ENCODE peak calls at places on chromosomes 5 and 9, in seven cellular contexts. Y, H, L, S, F, E and D are unnamed samples.
A peak's percentile ranks its signal among the peaks of the same experiment; 100 is the strongest.

GRCh38 chr5:56457887-56458451 is 224.8 kb upstream of the ANKRD55 start:
- DNase-seq in S (no peak), Y (no peak), F (no peak), E (no peak), H (no peak), L (no peak), D (no peak)

GRCh38 chr5:59496524-59497134 is 396.9 kb downstream of the PDE4D start:
- DNase-seq in Y (no peak), L (peak; percentile 39), H (no peak), E (peak; percentile 77), S (peak; percentile 49), F (peak; percentile 7), D (peak; percentile 40)

GRCh38 chr9:81431662-81432061 is 257.7 kb downstream of the TLE1 start:
- DNase-seq in S (no peak), H (no peak), F (no peak), E (no peak), Y (no peak), L (peak; percentile 88), D (no peak)

GRCh38 chr9:101399641-101399965 is 952 bp downstream of the ZNF189 start:
- DNase-seq in E (no peak), Y (no peak), S (no peak), L (peak; percentile 8), F (no peak), H (no peak), D (no peak)

GRCh38 chr9:95447660-95448420 is 68.9 kb downstream of the PTCH1 start:
- DNase-seq in L (no peak), F (no peak), S (no peak), H (no peak), Y (no peak), E (peak; percentile 76), D (no peak)

GRCh38 chr5:149635394-149635793 is 54.1 kb downstream of the ARHGEF37 start:
- DNase-seq in F (no peak), H (no peak), L (peak; percentile 69), E (no peak), Y (no peak), S (peak; percentile 97), D (no peak)

GRCh38 chr5:174337276-174338203 is 292.0 kb downstream of the NSG2 start:
- DNase-seq in Y (no peak), L (no peak), F (no peak), E (peak; percentile 91), H (no peak), S (no peak), D (peak; percentile 86)

GRCh38 chr9:113155911-113156559 is 5.2 kb downstream of the SLC31A2 start:
- DNase-seq in H (no peak), L (no peak), F (no peak), S (no peak), Y (no peak), E (no peak), D (no peak)

GRCh38 chr9:136725612-136726011 is 13.2 kb downstream of the DIPK1B start:
- DNase-seq in E (no peak), L (peak; percentile 75), S (peak; percentile 92), H (no peak), Y (no peak), F (no peak), D (no peak)

GRCh38 chr5:132052520-132052919 is 7.9 kb upstream of the IL3 start:
- DNase-seq in H (no peak), L (no peak), F (no peak), S (no peak), Y (no peak), E (no peak), D (no peak)

GRCh38 chr9:26658476-26658875 is 234.1 kb downstream of the CAAP1 start:
- DNase-seq in H (no peak), E (no peak), F (no peak), L (no peak), Y (no peak), S (no peak), D (no peak)

GRCh38 chr9:19085295-19085694 is 17.4 kb downstream of the HAUS6 start:
- DNase-seq in S (peak; percentile 37), L (peak; percentile 18), H (peak; percentile 64), F (no peak), E (peak; percentile 59), Y (no peak), D (no peak)

GRCh38 chr9:115157245-115157674 is 39.3 kb upstream of the TNC start:
- DNase-seq in E (peak; percentile 81), Y (no peak), S (peak; percentile 87), L (peak; percentile 87), F (no peak), H (peak; percentile 63), D (peak; percentile 38)

GRCh38 chr5:127042593-127042992 is 12.2 kb upstream of the MARCHF3 start:
- DNase-seq in E (peak; percentile 11), Y (no peak), H (peak; percentile 9), F (no peak), S (no peak), L (peak; percentile 61), D (no peak)

GRCh38 chr5:92941806-92942205 is 639.2 kb downstream of the NR2F1-AS1 start:
- DNase-seq in E (no peak), Y (no peak), H (peak; percentile 38), L (no peak), S (peak; percentile 56), F (no peak), D (no peak)

GRCh38 chr5:83956386-83956785 is 235.7 kb upstream of the HAPLN1 start:
- DNase-seq in S (no peak), Y (no peak), E (peak; percentile 36), L (no peak), F (no peak), H (no peak), D (no peak)

GRCh38 chr5:14032944-14033343 is 88.5 kb upstream of the DNAH5 start:
- DNase-seq in Y (no peak), E (no peak), F (no peak), H (no peak), L (peak; percentile 58), S (peak; percentile 43), D (no peak)

GRCh38 chr5:141694479-141694878 is 12.4 kb upstream of the ARAP3 start:
- DNase-seq in F (no peak), S (no peak), H (no peak), L (no peak), Y (no peak), E (no peak), D (no peak)

GRCh38 chr5:77328926-77329647 is 118.6 kb downstream of the PDE8B start:
- DNase-seq in H (no peak), S (no peak), F (no peak), L (no peak), Y (no peak), E (no peak), D (no peak)

GRCh38 chr5:95846554-95847260 is 24.2 kb upstream of the GLRX start:
- DNase-seq in L (peak; percentile 81), E (peak; percentile 76), F (no peak), S (peak; percentile 86), H (peak; percentile 83), Y (peak; percentile 53), D (peak; percentile 78)

GRCh38 chr9:2879803-2880202 is 35.9 kb upstream of the PUM3 start:
- DNase-seq in E (no peak), F (no peak), Y (no peak), S (no peak), H (no peak), L (no peak), D (no peak)

GRCh38 chr5:177403194-177403825 is 2.8 kb upstream of the PFN3 start:
- DNase-seq in H (peak; percentile 61), E (peak; percentile 36), F (no peak), Y (peak; percentile 48), S (peak; percentile 62), L (no peak), D (peak; percentile 60)

GRCh38 chr9:128253991-128254346 is 21.8 kb downstream of the GOLGA2 start:
- DNase-seq in Y (no peak), F (no peak), E (no peak), L (no peak), H (no peak), S (no peak), D (no peak)

GRCh38 chr9:122325124-122325523 is 45.7 kb upstream of the PTGS1 start:
- DNase-seq in F (no peak), E (no peak), Y (no peak), S (no peak), L (no peak), H (no peak), D (no peak)

GRCh38 chr9:88782931-88783451 is 208.3 kb upstream of the S1PR3 start:
- DNase-seq in F (no peak), E (no peak), L (peak; percentile 87), H (no peak), S (peak; percentile 77), Y (no peak), D (no peak)

GRCh38 chr5:118752992-118753391 is 235.4 kb downstream of the DTWD2 start:
- DNase-seq in E (no peak), S (no peak), L (no peak), F (no peak), Y (no peak), H (no peak), D (no peak)

GRCh38 chr5:65032250-65032649 is 263.5 kb downstream of the CWC27 start:
- DNase-seq in H (no peak), F (no peak), Y (no peak), E (no peak), L (peak; percentile 100), S (peak; percentile 84), D (no peak)

GRCh38 chr5:32387841-32388240 is 56.7 kb downstream of the ZFR start:
- DNase-seq in H (no peak), Y (no peak), F (no peak), L (no peak), E (no peak), S (no peak), D (no peak)

GRCh38 chr9:21801683-21802417 is 586 bp upstream of the MTAP start:
- DNase-seq in S (peak; percentile 94), H (peak; percentile 94), Y (no peak), F (peak; percentile 49), L (peak; percentile 82), E (peak; percentile 95), D (peak; percentile 86)

GRCh38 chr5:126984632-126985031 is 45.7 kb downstream of the MARCHF3 start:
- DNase-seq in S (no peak), E (no peak), F (no peak), Y (no peak), L (no peak), H (no peak), D (no peak)

GRCh38 chr5:131649160-131649559 is 14.1 kb upstream of the RAPGEF6 start:
- DNase-seq in L (peak; percentile 47), E (no peak), Y (no peak), H (no peak), S (peak; percentile 37), F (no peak), D (no peak)

GRCh38 chr9:129352157-129352870 is 174.3 kb upstream of the IER5L start:
- DNase-seq in Y (no peak), S (no peak), E (peak; percentile 90), H (no peak), L (no peak), F (no peak), D (no peak)